ENCODE peak calls at places on chromosomes 11 and 22, in nine cellular contexts. P, S, K, U, W, B, E, T and D are unnamed samples.

GRCh38 chr11:129323896-129324522 is 51.6 kb upstream of the BARX2 start:
- DNase-seq in K (no peak), P (no peak), W (peak), U (no peak), E (no peak), T (no peak), S (no peak), B (peak), D (no peak)

GRCh38 chr11:12692238-12693074 is 18.2 kb downstream of the TEAD1 start:
- DNase-seq in K (peak), B (peak), P (no peak), T (peak), U (peak), W (peak), E (peak), S (peak), D (peak)

GRCh38 chr22:32076726-32077550 is 33.9 kb downstream of the SLC5A1 start:
- DNase-seq in U (no peak), B (no peak), P (no peak), W (no peak), T (no peak), E (no peak), S (no peak), K (no peak), D (no peak)

GRCh38 chr11:82932564-82932963 is 31.0 kb downstream of the DDIAS start:
- DNase-seq in B (no peak), S (no peak), U (no peak), P (no peak), E (no peak), T (no peak), K (no peak), W (no peak), D (no peak)

GRCh38 chr11:88508808-88509581 is 171.5 kb upstream of the CTSC start:
- DNase-seq in E (no peak), W (no peak), S (no peak), B (no peak), P (no peak), T (peak), K (peak), U (no peak), D (peak)

GRCh38 chr11:92204731-92205130 is 19.9 kb upstream of the FAT3 start:
- DNase-seq in K (peak), T (no peak), W (no peak), B (no peak), P (no peak), E (no peak), U (no peak), S (no peak), D (no peak)

GRCh38 chr22:43202326-43202725 is 15.4 kb upstream of the TTLL12 start:
- DNase-seq in S (no peak), T (no peak), E (no peak), K (no peak), B (no peak), P (no peak), U (no peak), W (no peak), D (no peak)

GRCh38 chr11:64502634-64503033 is 88.4 kb upstream of the SLC22A12 start:
- DNase-seq in U (no peak), E (peak), B (no peak), W (no peak), P (no peak), T (no peak), K (no peak), S (no peak), D (no peak)

GRCh38 chr11:12599408-12600143 is 74.6 kb upstream of the TEAD1 start:
- DNase-seq in K (no peak), E (peak), P (peak), S (peak), W (peak), U (no peak), B (no peak), T (peak), D (peak)

GRCh38 chr11:90134420-90135003 is at the start of gene NAALAD2:
- DNase-seq in K (peak), B (peak), T (peak), E (peak), S (peak), P (no peak), U (peak), W (peak), D (peak)

GRCh38 chr22:30730351-30730750 is 35.7 kb downstream of the OSBP2 start:
- DNase-seq in T (no peak), K (no peak), U (no peak), E (no peak), P (no peak), W (no peak), B (no peak), S (no peak), D (peak)

GRCh38 chr11:126489791-126490190 is 134.3 kb downstream of the ST3GAL4 start:
- DNase-seq in B (no peak), T (no peak), U (no peak), E (no peak), P (no peak), K (peak), S (no peak), W (no peak), D (no peak)

GRCh38 chr11:61778920-61779650 is 13.3 kb downstream of the TMEM258 start:
- DNase-seq in T (no peak), B (no peak), S (no peak), E (no peak), U (no peak), P (no peak), W (no peak), K (no peak), D (no peak)

GRCh38 chr11:70471254-70471653 is 72.9 kb downstream of the CTTN start:
- DNase-seq in E (no peak), B (no peak), W (peak), S (no peak), T (peak), P (no peak), K (no peak), U (peak), D (peak)

GRCh38 chr11:109109916-109110315 is 312.1 kb upstream of the C11orf87 start:
- DNase-seq in E (no peak), P (no peak), K (peak), T (no peak), U (no peak), S (no peak), B (no peak), W (no peak), D (peak)

GRCh38 chr22:45945621-45946020 is 31.3 kb downstream of the WNT7B start:
- DNase-seq in P (no peak), K (no peak), T (no peak), S (no peak), B (no peak), U (no peak), E (no peak), W (no peak), D (no peak)

GRCh38 chr11:93498099-93499040 is 44.8 kb downstream of the SMCO4 start:
- DNase-seq in K (peak), U (peak), B (no peak), P (no peak), E (no peak), S (no peak), W (peak), T (peak), D (peak)

GRCh38 chr11:5727691-5728090 is 8.6 kb upstream of the OR56B1 start:
- DNase-seq in U (no peak), S (no peak), E (no peak), B (no peak), W (no peak), P (no peak), K (no peak), T (no peak), D (no peak)

GRCh38 chr11:2703487-2704141 is 3.8 kb upstream of the KCNQ1OT1 start:
- DNase-seq in U (no peak), T (peak), W (no peak), E (no peak), B (no peak), S (no peak), K (no peak), P (no peak), D (no peak)

GRCh38 chr11:125404811-125405481 is 91.1 kb downstream of the FEZ1 start:
- DNase-seq in B (peak), U (peak), E (peak), K (no peak), P (peak), W (peak), T (peak), S (peak), D (peak)

DNA sequence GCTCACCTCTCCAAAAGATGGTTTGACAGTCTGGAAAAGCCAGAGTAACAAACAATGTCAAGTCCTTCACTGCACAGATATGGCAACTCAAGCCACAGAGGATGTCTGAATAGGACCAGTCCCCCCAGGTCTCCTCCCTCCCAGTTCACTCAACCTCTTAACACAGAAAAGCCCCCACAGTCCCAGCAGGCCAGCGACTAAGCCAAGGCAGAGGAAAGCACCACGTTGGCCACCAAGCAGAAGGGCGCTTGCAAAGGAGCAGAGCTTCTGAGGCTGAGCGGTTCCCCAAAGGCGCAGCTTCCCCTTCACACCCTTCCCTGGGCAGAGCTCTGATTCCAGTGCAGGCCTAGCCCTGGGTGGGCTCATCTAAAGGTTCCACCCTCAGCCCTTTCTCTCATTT is 62.7 kb downstream of the PAK1 start:
- DNase-seq in E (peak), B (peak), W (peak), K (peak), S (no peak), T (peak), U (peak), P (peak), D (peak)
- H3K27ac ChIP-seq in E (peak), B (peak), W (peak), K (peak), S (peak), T (no peak), U (no peak), P (peak), D (no peak)

DNA sequence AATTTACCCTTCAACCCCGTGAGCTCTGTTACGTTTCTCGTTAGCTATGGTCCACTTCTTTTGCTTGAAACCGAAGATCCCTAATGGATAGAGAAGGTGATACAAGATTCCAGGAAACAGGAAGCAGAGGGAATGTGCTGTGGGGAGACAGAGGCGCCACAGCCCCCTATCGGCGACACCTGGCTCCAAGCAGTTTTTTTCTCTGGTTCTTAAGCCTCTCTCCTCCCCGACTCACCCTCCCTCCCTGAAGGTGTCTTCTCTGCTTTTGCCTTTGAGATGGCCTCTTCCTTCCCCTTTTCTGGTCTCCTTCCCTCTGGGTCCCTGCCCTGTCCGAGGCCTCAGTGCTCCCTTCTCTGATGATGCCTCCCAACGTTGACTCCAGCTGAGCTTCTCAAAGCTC is 14.2 kb upstream of the APOBEC3A start:
- DNase-seq in T (peak), K (no peak), S (no peak), P (no peak), U (no peak), B (no peak), E (no peak), W (no peak), D (no peak)
- TF ChIP-seq CTCF in T (no peak), K (no peak), S (no peak), P (no peak), U (peak), B (no peak), E (no peak), W (no peak), D (peak)

GRCh38 chr11:17477361-17477760 is 716 bp upstream of the ABCC8 start:
- DNase-seq in K (no peak), S (no peak), W (no peak), U (no peak), P (no peak), B (no peak), T (no peak), E (no peak), D (no peak)
- H3K27ac ChIP-seq in K (no peak), S (no peak), W (no peak), U (no peak), P (no peak), B (no peak), T (no peak), E (no peak), D (no peak)

DNA sequence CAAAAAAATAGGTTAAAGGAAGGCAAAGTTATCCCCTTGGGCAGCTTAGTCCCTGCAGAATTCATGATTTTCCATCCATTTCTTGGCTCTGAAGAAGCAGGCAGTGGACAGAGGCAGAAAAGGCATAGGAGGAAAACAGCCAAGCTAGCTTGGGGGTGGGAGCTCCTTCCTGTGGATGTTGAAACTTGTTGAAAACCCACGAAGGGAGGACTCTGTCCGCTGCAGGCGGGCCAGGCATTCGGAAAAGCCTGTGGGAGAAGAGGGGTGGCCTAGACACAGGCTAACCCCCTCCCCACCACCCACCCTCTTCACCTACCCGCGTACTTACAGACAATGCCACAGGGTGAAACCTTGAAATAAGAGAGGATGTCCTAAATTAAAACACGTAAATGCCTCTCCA is 72.1 kb downstream of the C22orf31 start:
- DNase-seq in S (no peak), E (no peak), T (no peak), W (no peak), P (no peak), K (no peak), B (no peak), U (no peak), D (no peak)
- TF ChIP-seq CTCF in S (no peak), E (no peak), T (no peak), W (no peak), P (no peak), K (no peak), B (no peak), U (no peak), D (no peak)

DNA sequence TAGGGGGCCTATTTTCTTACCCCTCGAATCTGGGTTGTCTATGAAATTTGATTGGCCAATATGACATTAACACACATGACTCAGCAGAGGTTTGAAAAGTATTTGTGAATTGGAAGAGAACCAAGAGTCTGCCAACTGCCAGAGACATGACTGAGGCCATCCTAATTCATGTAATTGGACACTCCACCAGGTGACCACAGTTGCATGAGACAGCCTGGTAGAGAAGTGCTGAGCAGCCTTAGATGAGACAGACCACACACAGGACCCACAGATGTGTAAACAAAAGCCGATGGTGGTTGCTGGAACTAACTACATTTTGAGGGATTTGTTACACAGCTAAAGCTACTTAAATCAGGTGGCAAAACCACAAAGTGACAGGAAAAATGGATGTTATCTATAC is 855 bp upstream of the MS4A5 start:
- DNase-seq in T (no peak), W (no peak), P (no peak), U (no peak), B (no peak), K (no peak), E (no peak), S (no peak), D (no peak)
- H3K27ac ChIP-seq in T (no peak), W (no peak), P (no peak), U (no peak), B (no peak), K (no peak), E (no peak), S (no peak), D (no peak)

GRCh38 chr22:44888491-44888941 is 121.3 kb downstream of the PHF21B start:
- DNase-seq in K (no peak), P (no peak), U (no peak), W (no peak), B (no peak), E (no peak), S (no peak), T (no peak), D (no peak)

GRCh38 chr22:44890416-44891292 is 119.2 kb downstream of the PHF21B start:
- DNase-seq in S (no peak), K (no peak), P (no peak), T (no peak), E (no peak), U (no peak), W (no peak), B (no peak), D (no peak)

GRCh38 chr22:44887941-44888366 is 121.9 kb downstream of the PHF21B start:
- DNase-seq in W (no peak), P (no peak), K (no peak), U (no peak), T (no peak), B (no peak), S (no peak), E (no peak), D (no peak)

GRCh38 chr22:44891293-44891747 is 118.5 kb downstream of the PHF21B start:
- DNase-seq in B (no peak), T (no peak), E (no peak), K (no peak), S (no peak), W (no peak), U (no peak), P (no peak), D (no peak)

GRCh38 chr22:44889233-44889878 is 120.4 kb downstream of the PHF21B start:
- DNase-seq in S (no peak), B (no peak), U (no peak), P (no peak), W (no peak), T (peak), K (no peak), E (no peak), D (no peak)
- TF ChIP-seq CTCF in S (no peak), B (no peak), U (no peak), P (no peak), W (no peak), T (peak), K (no peak), E (no peak), D (no peak)

GRCh38 chr11:65892661-65893317 is 2.3 kb downstream of the CCDC85B start:
- DNase-seq in U (no peak), T (no peak), W (no peak), P (no peak), K (no peak), E (no peak), S (no peak), B (no peak), D (no peak)

GRCh38 chr11:65888163-65888814 is at the start of gene FIBP:
- DNase-seq in U (peak), T (peak), E (peak), W (peak), P (peak), K (peak), B (peak), S (peak), D (peak)

GRCh38 chr11:65890324-65891179 is at the start of gene CCDC85B:
- DNase-seq in K (peak), B (peak), E (peak), S (peak), P (peak), U (peak), W (peak), T (peak), D (peak)

GRCh38 chr11:65894034-65894591 is 3.6 kb downstream of the CCDC85B start:
- DNase-seq in S (no peak), E (no peak), U (no peak), K (no peak), P (no peak), B (no peak), W (no peak), T (no peak), D (no peak)

DNA sequence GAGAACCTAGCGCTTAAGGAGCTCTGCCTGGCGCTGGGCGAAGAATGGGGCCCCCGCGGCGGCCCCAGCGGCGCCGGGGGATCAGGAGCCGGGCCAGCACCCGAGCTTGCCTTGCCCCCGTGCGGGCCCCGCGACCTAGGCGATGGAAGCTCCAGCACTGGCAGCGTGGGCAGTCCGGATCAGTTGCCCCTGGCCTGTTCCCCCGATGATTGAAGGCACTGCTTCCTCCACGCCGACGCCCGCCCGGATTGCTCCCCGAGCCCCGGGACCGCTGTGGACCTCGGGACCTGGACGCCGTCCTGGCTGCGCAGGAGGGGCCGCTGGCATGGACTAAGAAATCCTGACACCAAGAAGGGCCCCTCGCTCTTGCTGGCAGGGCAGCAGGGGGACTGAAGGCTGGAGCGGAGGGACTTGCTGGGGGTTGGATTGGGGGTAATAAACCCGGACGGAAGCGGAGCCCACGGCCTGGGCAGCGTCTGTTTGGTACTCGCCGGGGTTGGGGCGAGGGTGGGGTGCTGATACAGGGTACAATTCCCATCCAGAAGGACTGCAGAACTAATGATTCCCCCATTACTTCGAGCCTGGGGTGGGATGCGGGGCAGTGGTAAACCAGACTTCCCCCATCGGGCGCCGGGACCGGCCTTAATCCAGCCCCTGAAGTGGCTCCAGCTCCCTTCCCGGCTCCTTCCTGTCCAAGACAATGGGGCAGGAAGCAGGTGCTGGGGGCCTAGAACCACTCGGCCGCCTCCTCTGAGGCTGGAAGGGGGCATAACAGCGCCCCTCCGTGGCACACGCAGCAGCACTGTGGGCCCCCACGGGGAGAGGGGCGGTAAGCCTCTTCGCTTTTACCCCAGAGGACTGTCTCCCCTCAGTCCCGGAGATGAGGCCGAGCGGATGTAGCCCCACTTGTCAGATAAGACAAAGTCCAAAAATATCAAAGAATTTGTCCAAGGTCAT is 985 bp downstream of the CCDC85B start:
- DNase-seq in B (no peak), T (peak), W (peak), K (no peak), U (no peak), P (no peak), E (no peak), S (no peak), D (peak)
- H3K27ac ChIP-seq in B (peak), T (no peak), W (peak), K (peak), U (peak), P (peak), E (peak), S (peak), D (peak)

GRCh38 chr11:497565-498296 is 9.3 kb downstream of the RNH1 start:
- DNase-seq in B (no peak), U (no peak), T (no peak), K (no peak), E (no peak), W (no peak), S (no peak), P (no peak), D (no peak)
- TF ChIP-seq CTCF in B (no peak), U (no peak), T (no peak), K (no peak), E (no peak), W (no peak), S (no peak), P (no peak), D (no peak)

GRCh38 chr22:36926309-36926708 is 12.9 kb downstream of the CSF2RB start:
- DNase-seq in E (no peak), T (no peak), U (no peak), K (no peak), S (no peak), P (no peak), B (no peak), W (no peak), D (no peak)

GRCh38 chr22:36928181-36928580 is 14.8 kb downstream of the CSF2RB start:
- DNase-seq in B (no peak), S (no peak), T (no peak), W (no peak), E (peak), K (no peak), U (no peak), P (no peak), D (no peak)

GRCh38 chr22:36927671-36928070 is 14.2 kb downstream of the CSF2RB start:
- DNase-seq in B (no peak), T (no peak), S (no peak), E (no peak), U (no peak), P (no peak), K (no peak), W (no peak), D (no peak)

GRCh38 chr22:36925388-36926290 is 12.2 kb downstream of the CSF2RB start:
- DNase-seq in U (no peak), B (no peak), E (peak), P (no peak), S (no peak), K (peak), W (no peak), T (no peak), D (peak)

GRCh38 chr22:36926721-36927435 is 13.4 kb downstream of the CSF2RB start:
- DNase-seq in U (no peak), B (no peak), K (no peak), S (no peak), T (no peak), E (peak), W (no peak), P (no peak), D (no peak)
- H3K27ac ChIP-seq in U (no peak), B (no peak), K (no peak), S (no peak), T (no peak), E (no peak), W (no peak), P (no peak), D (no peak)